ENCODE peak calls at places on chromosomes 16 and 17, in nine cellular contexts. One of them, this sample, is unnamed. For H3K4me1 and H3K9me3, the result is how much of the 10 kb centered on the place peaks cover.

GRCh38 chr17:45428954-45429337 is 3.7 kb downstream of the ARHGAP27 start:
- DNase-seq in neural progenitor cell: no peak
- DNase-seq in fibroblast of lung: no peak
- DNase-seq in tibial nerve: no peak
- DNase-seq in vagina: no peak
- DNase-seq in upper lobe of left lung: no peak
- DNase-seq in MM.1S: no peak
- DNase-seq in ovary: no peak
- DNase-seq in HCT116: no peak
- DNase-seq in this sample: no peak

GRCh38 chr17:36657763-36658490 is 56.5 kb downstream of the MRM1 start:
- DNase-seq in tibial nerve: no peak
- DNase-seq in HCT116: no peak
- DNase-seq in vagina: no peak
- DNase-seq in neural progenitor cell: peak
- DNase-seq in ovary: no peak
- DNase-seq in fibroblast of lung: no peak
- DNase-seq in upper lobe of left lung: peak
- DNase-seq in MM.1S: no peak
- DNase-seq in this sample: peak

GRCh38 chr16:65120811-65121721 is 797 bp downstream of the CDH11 start:
- DNase-seq in MM.1S: no peak
- DNase-seq in upper lobe of left lung: no peak
- DNase-seq in ovary: peak
- DNase-seq in HCT116: no peak
- DNase-seq in neural progenitor cell: peak
- DNase-seq in vagina: no peak
- DNase-seq in tibial nerve: no peak
- DNase-seq in fibroblast of lung: peak
- DNase-seq in this sample: peak

GRCh38 chr17:76243826-76244679 is 3.8 kb upstream of the RNF157 start:
- DNase-seq in upper lobe of left lung: no peak
- DNase-seq in HCT116: no peak
- DNase-seq in tibial nerve: no peak
- DNase-seq in MM.1S: no peak
- DNase-seq in vagina: no peak
- DNase-seq in ovary: no peak
- DNase-seq in fibroblast of lung: no peak
- DNase-seq in neural progenitor cell: no peak
- DNase-seq in this sample: no peak

GRCh38 chr17:40061532-40062038 is 1.2 kb upstream of the THRA start:
- DNase-seq in ovary: no peak
- DNase-seq in neural progenitor cell: no peak
- DNase-seq in vagina: no peak
- DNase-seq in fibroblast of lung: no peak
- DNase-seq in HCT116: no peak
- DNase-seq in MM.1S: no peak
- DNase-seq in upper lobe of left lung: no peak
- DNase-seq in tibial nerve: no peak
- DNase-seq in this sample: no peak

GRCh38 chr16:57906385-57907316 is 64.3 kb downstream of the CNGB1 start:
- DNase-seq in fibroblast of lung: no peak
- DNase-seq in HCT116: no peak
- DNase-seq in MM.1S: no peak
- DNase-seq in neural progenitor cell: peak
- DNase-seq in vagina: no peak
- DNase-seq in ovary: no peak
- DNase-seq in tibial nerve: no peak
- DNase-seq in upper lobe of left lung: no peak
- DNase-seq in this sample: no peak

GRCh38 chr16:48117217-48118105 is 38.3 kb downstream of the ABCC12 start:
- DNase-seq in upper lobe of left lung: no peak
- DNase-seq in neural progenitor cell: peak
- DNase-seq in vagina: no peak
- DNase-seq in MM.1S: no peak
- DNase-seq in fibroblast of lung: peak
- DNase-seq in tibial nerve: no peak
- DNase-seq in ovary: peak
- DNase-seq in HCT116: peak
- DNase-seq in this sample: peak

GRCh38 chr16:24452724-24453123 is 86.6 kb upstream of the RBBP6 start:
- DNase-seq in fibroblast of lung: no peak
- DNase-seq in vagina: no peak
- DNase-seq in HCT116: no peak
- DNase-seq in tibial nerve: no peak
- DNase-seq in neural progenitor cell: no peak
- DNase-seq in MM.1S: no peak
- DNase-seq in ovary: no peak
- DNase-seq in upper lobe of left lung: no peak
- DNase-seq in this sample: no peak

GRCh38 chr16:9594961-9595360 is 503.5 kb downstream of the HAPSTR1 start:
- DNase-seq in tibial nerve: no peak
- DNase-seq in ovary: no peak
- DNase-seq in neural progenitor cell: no peak
- DNase-seq in upper lobe of left lung: no peak
- DNase-seq in fibroblast of lung: no peak
- DNase-seq in HCT116: no peak
- DNase-seq in MM.1S: no peak
- DNase-seq in vagina: no peak
- DNase-seq in this sample: no peak

GRCh38 chr16:879461-879861 is 78.9 kb upstream of the GNG13 start:
- DNase-seq in tibial nerve: no peak
- DNase-seq in MM.1S: no peak
- DNase-seq in ovary: no peak
- DNase-seq in fibroblast of lung: no peak
- DNase-seq in HCT116: no peak
- DNase-seq in vagina: no peak
- DNase-seq in upper lobe of left lung: no peak
- DNase-seq in neural progenitor cell: no peak
- DNase-seq in this sample: peak

GRCh38 chr17:34739386-34739785 is 160.0 kb downstream of the TMEM132E start:
- DNase-seq in vagina: no peak
- DNase-seq in upper lobe of left lung: no peak
- DNase-seq in HCT116: no peak
- DNase-seq in neural progenitor cell: no peak
- DNase-seq in fibroblast of lung: no peak
- DNase-seq in ovary: no peak
- DNase-seq in tibial nerve: no peak
- DNase-seq in MM.1S: no peak
- DNase-seq in this sample: no peak
- H3K4me1 ChIP-seq in vagina: under half
- H3K4me1 ChIP-seq in upper lobe of left lung: under half
- H3K4me1 ChIP-seq in HCT116: under half
- H3K4me1 ChIP-seq in neural progenitor cell: under half
- H3K4me1 ChIP-seq in fibroblast of lung: under half
- H3K4me1 ChIP-seq in ovary: under half
- H3K4me1 ChIP-seq in tibial nerve: under half
- H3K4me1 ChIP-seq in MM.1S: under half
- H3K4me1 ChIP-seq in this sample: under half

DNA sequence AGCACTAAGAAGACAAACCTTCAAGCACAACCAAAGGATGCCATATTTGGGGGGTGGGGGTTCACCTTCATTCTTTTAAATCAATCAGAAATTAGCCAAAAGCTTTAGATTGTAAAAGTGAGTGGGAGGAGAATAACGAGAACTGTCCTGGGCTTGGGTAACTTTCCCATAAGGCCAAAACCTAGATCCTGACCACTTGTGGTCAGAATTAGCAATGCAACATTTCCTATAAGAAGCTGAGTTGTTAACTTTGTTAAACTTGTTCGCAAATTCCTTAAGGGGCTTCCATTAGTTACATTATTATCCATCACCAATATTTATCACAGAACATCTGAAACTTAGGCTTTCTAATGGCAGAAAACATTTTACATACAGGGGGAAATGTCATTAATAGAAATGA is 25.1 kb downstream of the STAT5B start:
- DNase-seq in neural progenitor cell: no peak
- DNase-seq in HCT116: no peak
- DNase-seq in ovary: no peak
- DNase-seq in fibroblast of lung: peak
- DNase-seq in vagina: no peak
- DNase-seq in tibial nerve: no peak
- DNase-seq in upper lobe of left lung: no peak
- DNase-seq in MM.1S: no peak
- DNase-seq in this sample: no peak
- TF ChIP-seq CTCF in neural progenitor cell: peak
- TF ChIP-seq CTCF in HCT116: peak
- TF ChIP-seq CTCF in ovary: no peak
- TF ChIP-seq CTCF in fibroblast of lung: peak
- TF ChIP-seq CTCF in vagina: no peak
- TF ChIP-seq CTCF in tibial nerve: peak
- TF ChIP-seq CTCF in upper lobe of left lung: peak
- TF ChIP-seq CTCF in MM.1S: peak
- TF ChIP-seq CTCF in this sample: peak

GRCh38 chr17:5097101-5097834 is 14.4 kb downstream of the ZNF232 start:
- DNase-seq in ovary: peak
- DNase-seq in fibroblast of lung: no peak
- DNase-seq in tibial nerve: no peak
- DNase-seq in HCT116: no peak
- DNase-seq in upper lobe of left lung: peak
- DNase-seq in MM.1S: no peak
- DNase-seq in vagina: no peak
- DNase-seq in neural progenitor cell: peak
- DNase-seq in this sample: peak
- H3K9me3 ChIP-seq in ovary: under half
- H3K9me3 ChIP-seq in fibroblast of lung: under half
- H3K9me3 ChIP-seq in tibial nerve: under half
- H3K9me3 ChIP-seq in HCT116: under half
- H3K9me3 ChIP-seq in upper lobe of left lung: under half
- H3K9me3 ChIP-seq in MM.1S: under half
- H3K9me3 ChIP-seq in vagina: under half
- H3K9me3 ChIP-seq in neural progenitor cell: under half
- H3K9me3 ChIP-seq in this sample: under half

DNA sequence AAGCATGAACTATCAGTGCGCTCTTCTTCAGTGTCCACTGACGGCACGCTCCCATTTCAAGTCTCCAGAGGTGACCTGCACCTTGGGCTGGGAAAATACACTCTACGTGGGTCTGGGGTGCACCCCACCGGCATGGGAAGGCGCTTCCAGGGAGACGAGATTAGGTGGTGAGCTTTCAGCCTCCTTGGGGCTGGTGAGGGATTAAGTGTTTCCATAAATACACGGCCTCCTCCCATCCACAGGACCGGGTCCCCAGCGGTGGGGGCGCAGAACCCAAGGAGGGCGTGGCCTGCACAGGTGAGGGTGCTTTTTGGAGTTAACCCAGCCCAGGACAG is 1.2 kb downstream of the C16orf74 start:
- DNase-seq in fibroblast of lung: no peak
- DNase-seq in MM.1S: no peak
- DNase-seq in HCT116: no peak
- DNase-seq in neural progenitor cell: no peak
- DNase-seq in tibial nerve: no peak
- DNase-seq in vagina: no peak
- DNase-seq in ovary: no peak
- DNase-seq in upper lobe of left lung: no peak
- DNase-seq in this sample: no peak
- H3K4me1 ChIP-seq in fibroblast of lung: under half
- H3K4me1 ChIP-seq in MM.1S: under half
- H3K4me1 ChIP-seq in HCT116: half or more
- H3K4me1 ChIP-seq in neural progenitor cell: under half
- H3K4me1 ChIP-seq in tibial nerve: under half
- H3K4me1 ChIP-seq in vagina: under half
- H3K4me1 ChIP-seq in ovary: under half
- H3K4me1 ChIP-seq in upper lobe of left lung: under half
- H3K4me1 ChIP-seq in this sample: under half

GRCh38 chr17:17661834-17662233 is 19.4 kb upstream of the RAI1 start:
- DNase-seq in ovary: no peak
- DNase-seq in fibroblast of lung: no peak
- DNase-seq in neural progenitor cell: peak
- DNase-seq in vagina: no peak
- DNase-seq in HCT116: no peak
- DNase-seq in MM.1S: no peak
- DNase-seq in upper lobe of left lung: no peak
- DNase-seq in tibial nerve: no peak
- DNase-seq in this sample: peak
- TF ChIP-seq CTCF in ovary: no peak
- TF ChIP-seq CTCF in fibroblast of lung: peak
- TF ChIP-seq CTCF in neural progenitor cell: peak
- TF ChIP-seq CTCF in vagina: no peak
- TF ChIP-seq CTCF in HCT116: peak
- TF ChIP-seq CTCF in MM.1S: peak
- TF ChIP-seq CTCF in upper lobe of left lung: no peak
- TF ChIP-seq CTCF in tibial nerve: no peak
- TF ChIP-seq CTCF in this sample: peak

DNA sequence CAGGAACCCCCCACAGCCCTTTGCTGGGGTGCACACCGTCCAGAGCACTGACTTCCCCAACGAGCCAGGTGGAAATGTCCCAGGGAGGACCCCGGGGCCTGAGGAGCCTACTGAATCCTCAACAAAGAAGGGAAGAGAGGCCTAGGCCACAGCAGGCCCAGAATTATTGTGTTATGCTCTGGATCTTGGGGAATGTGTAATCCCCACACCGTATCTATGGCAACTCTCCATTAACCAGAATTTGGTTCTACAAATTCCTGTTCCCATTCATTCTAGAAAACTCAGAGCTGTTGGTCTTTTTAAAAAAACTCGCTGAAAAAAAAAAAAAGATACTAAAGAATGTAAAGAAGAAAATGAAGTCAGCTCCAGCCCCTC is 69.7 kb downstream of the SREBF1 start:
- DNase-seq in ovary: no peak
- DNase-seq in neural progenitor cell: peak
- DNase-seq in MM.1S: no peak
- DNase-seq in upper lobe of left lung: no peak
- DNase-seq in HCT116: no peak
- DNase-seq in vagina: no peak
- DNase-seq in fibroblast of lung: no peak
- DNase-seq in tibial nerve: no peak
- DNase-seq in this sample: no peak
- H3K9me3 ChIP-seq in ovary: under half
- H3K9me3 ChIP-seq in neural progenitor cell: under half
- H3K9me3 ChIP-seq in MM.1S: under half
- H3K9me3 ChIP-seq in upper lobe of left lung: under half
- H3K9me3 ChIP-seq in HCT116: under half
- H3K9me3 ChIP-seq in vagina: under half
- H3K9me3 ChIP-seq in fibroblast of lung: under half
- H3K9me3 ChIP-seq in tibial nerve: under half
- H3K9me3 ChIP-seq in this sample: under half

GRCh38 chr16:2023098-2023925 is 3.4 kb upstream of the NHERF2 start:
- DNase-seq in MM.1S: peak
- DNase-seq in neural progenitor cell: peak
- DNase-seq in tibial nerve: peak
- DNase-seq in vagina: no peak
- DNase-seq in ovary: peak
- DNase-seq in fibroblast of lung: peak
- DNase-seq in upper lobe of left lung: peak
- DNase-seq in HCT116: peak
- DNase-seq in this sample: peak
- H3K4me1 ChIP-seq in MM.1S: under half
- H3K4me1 ChIP-seq in neural progenitor cell: under half
- H3K4me1 ChIP-seq in tibial nerve: under half
- H3K4me1 ChIP-seq in vagina: half or more
- H3K4me1 ChIP-seq in ovary: under half
- H3K4me1 ChIP-seq in fibroblast of lung: under half
- H3K4me1 ChIP-seq in upper lobe of left lung: half or more
- H3K4me1 ChIP-seq in HCT116: under half
- H3K4me1 ChIP-seq in this sample: under half

GRCh38 chr17:65953316-65954147 is 238.4 kb downstream of the CEP112 start:
- DNase-seq in fibroblast of lung: no peak
- DNase-seq in tibial nerve: no peak
- DNase-seq in neural progenitor cell: peak
- DNase-seq in MM.1S: no peak
- DNase-seq in HCT116: no peak
- DNase-seq in vagina: no peak
- DNase-seq in upper lobe of left lung: no peak
- DNase-seq in ovary: no peak
- DNase-seq in this sample: no peak
- TF ChIP-seq CTCF in fibroblast of lung: no peak
- TF ChIP-seq CTCF in tibial nerve: no peak
- TF ChIP-seq CTCF in neural progenitor cell: no peak
- TF ChIP-seq CTCF in MM.1S: no peak
- TF ChIP-seq CTCF in HCT116: no peak
- TF ChIP-seq CTCF in vagina: no peak
- TF ChIP-seq CTCF in upper lobe of left lung: no peak
- TF ChIP-seq CTCF in ovary: no peak
- TF ChIP-seq CTCF in this sample: no peak

This sample was measured in BE2C.